ENCODE peak calls at places on chromosomes 4 and X, in five cellular contexts. One of them, this sample, is unnamed.

GRCh38 chr4:69032847-69033638 is 63.2 kb upstream of the UGT2B7 start:
- DNase-seq in lower leg skin: no peak
- DNase-seq in PC-9: no peak
- DNase-seq in glutamatergic neuron: no peak
- DNase-seq in lung: no peak
- DNase-seq in this sample: no peak

GRCh38 chr4:139458543-139458942 is 4.6 kb downstream of the RAB33B start:
- DNase-seq in lower leg skin: no peak
- DNase-seq in PC-9: no peak
- DNase-seq in glutamatergic neuron: no peak
- DNase-seq in lung: no peak
- DNase-seq in this sample: no peak

GRCh38 chrX:1403228-1403627 is 11.3 kb upstream of the SLC25A6 start:
- DNase-seq in lower leg skin: no peak
- DNase-seq in PC-9: no peak
- DNase-seq in glutamatergic neuron: peak; percentile 5
- DNase-seq in lung: no peak
- DNase-seq in this sample: no peak

GRCh38 chrX:16771483-16772398 is 14.5 kb upstream of the TXLNG start:
- DNase-seq in lower leg skin: no peak
- DNase-seq in PC-9: peak; percentile 39
- DNase-seq in glutamatergic neuron: no peak
- DNase-seq in lung: no peak
- DNase-seq in this sample: no peak

GRCh38 chr4:126306152-126306869 is 991.6 kb downstream of the FAT4 start:
- DNase-seq in lower leg skin: peak; percentile 53
- DNase-seq in PC-9: no peak
- DNase-seq in glutamatergic neuron: no peak
- DNase-seq in lung: no peak
- DNase-seq in this sample: no peak

GRCh38 chrX:131802836-131803626 is 220.1 kb upstream of the STK26 start:
- DNase-seq in lower leg skin: no peak
- DNase-seq in PC-9: peak; percentile 21
- DNase-seq in glutamatergic neuron: no peak
- DNase-seq in lung: peak; percentile 78
- DNase-seq in this sample: peak; percentile 37

GRCh38 chrX:108139303-108139702 is 47.7 kb downstream of the ATG4A start:
- DNase-seq in lower leg skin: no peak
- DNase-seq in PC-9: no peak
- DNase-seq in glutamatergic neuron: no peak
- DNase-seq in lung: no peak
- DNase-seq in this sample: no peak

GRCh38 chr4:165715989-165716388 is 157.0 kb upstream of the TLL1 start:
- DNase-seq in lower leg skin: no peak
- DNase-seq in PC-9: no peak
- DNase-seq in glutamatergic neuron: no peak
- DNase-seq in lung: no peak
- DNase-seq in this sample: no peak

GRCh38 chr4:78661923-78662521 is 110.5 kb downstream of the ANXA3 start:
- DNase-seq in lower leg skin: peak; percentile 29
- DNase-seq in PC-9: no peak
- DNase-seq in glutamatergic neuron: no peak
- DNase-seq in lung: no peak
- DNase-seq in this sample: no peak

GRCh38 chr4:83964996-83965541 is 429.2 kb downstream of the GPAT3 start:
- DNase-seq in lower leg skin: no peak
- DNase-seq in PC-9: no peak
- DNase-seq in glutamatergic neuron: no peak
- DNase-seq in lung: no peak
- DNase-seq in this sample: no peak

GRCh38 chr4:76214269-76214628 is 625 bp upstream of the SCARB2 start:
- DNase-seq in lower leg skin: no peak
- DNase-seq in PC-9: peak; percentile 16
- DNase-seq in glutamatergic neuron: no peak
- DNase-seq in lung: peak; percentile 41
- DNase-seq in this sample: no peak

GRCh38 chrX:134672101-134672500 is 13.8 kb upstream of the PLAC1 start:
- DNase-seq in lower leg skin: no peak
- DNase-seq in PC-9: no peak
- DNase-seq in glutamatergic neuron: no peak
- DNase-seq in lung: no peak
- DNase-seq in this sample: no peak

GRCh38 chr4:172011196-172011595 is 198.0 kb downstream of the GALNTL6 start:
- DNase-seq in lower leg skin: no peak
- DNase-seq in PC-9: no peak
- DNase-seq in glutamatergic neuron: no peak
- DNase-seq in lung: no peak
- DNase-seq in this sample: no peak

GRCh38 chr4:55087016-55087929 is 38.1 kb downstream of the KDR start:
- DNase-seq in lower leg skin: no peak
- DNase-seq in PC-9: no peak
- DNase-seq in glutamatergic neuron: no peak
- DNase-seq in lung: no peak
- DNase-seq in this sample: no peak

GRCh38 chr4:15153662-15154061 is 151.4 kb downstream of the CPEB2 start:
- DNase-seq in lower leg skin: no peak
- DNase-seq in PC-9: no peak
- DNase-seq in glutamatergic neuron: no peak
- DNase-seq in lung: no peak
- DNase-seq in this sample: no peak

GRCh38 chr4:87006531-87007344 is 71.9 kb downstream of the AFF1 start:
- DNase-seq in lower leg skin: peak; percentile 88
- DNase-seq in PC-9: peak; percentile 87
- DNase-seq in glutamatergic neuron: peak; percentile 94
- DNase-seq in lung: peak; percentile 93
- DNase-seq in this sample: peak; percentile 84

GRCh38 chr4:112266823-112267222 is 18.9 kb downstream of the TIFA start:
- DNase-seq in lower leg skin: no peak
- DNase-seq in PC-9: no peak
- DNase-seq in glutamatergic neuron: no peak
- DNase-seq in lung: no peak
- DNase-seq in this sample: no peak
- TF ChIP-seq CTCF in lower leg skin: no peak
- TF ChIP-seq CTCF in PC-9: peak; percentile 70
- TF ChIP-seq CTCF in glutamatergic neuron: no peak
- TF ChIP-seq CTCF in lung: no peak
- TF ChIP-seq CTCF in this sample: peak; percentile 44

GRCh38 chrX:81280148-81280547 is 78.2 kb downstream of the SH3BGRL start:
- DNase-seq in lower leg skin: no peak
- DNase-seq in PC-9: no peak
- DNase-seq in glutamatergic neuron: no peak
- DNase-seq in lung: no peak
- DNase-seq in this sample: no peak
- TF ChIP-seq CTCF in lower leg skin: no peak
- TF ChIP-seq CTCF in PC-9: no peak
- TF ChIP-seq CTCF in glutamatergic neuron: no peak
- TF ChIP-seq CTCF in lung: no peak
- TF ChIP-seq CTCF in this sample: peak; percentile 8

GRCh38 chr4:112330921-112331320 is 33.8 kb downstream of the ALPK1 start:
- DNase-seq in lower leg skin: no peak
- DNase-seq in PC-9: no peak
- DNase-seq in glutamatergic neuron: no peak
- DNase-seq in lung: no peak
- DNase-seq in this sample: no peak

GRCh38 chr4:112332398-112332797 is 35.2 kb downstream of the ALPK1 start:
- DNase-seq in lower leg skin: no peak
- DNase-seq in PC-9: no peak
- DNase-seq in glutamatergic neuron: no peak
- DNase-seq in lung: no peak
- DNase-seq in this sample: no peak

GRCh38 chr4:112329672-112330372 is 32.7 kb downstream of the ALPK1 start:
- DNase-seq in lower leg skin: no peak
- DNase-seq in PC-9: no peak
- DNase-seq in glutamatergic neuron: no peak
- DNase-seq in lung: no peak
- DNase-seq in this sample: no peak

GRCh38 chr4:112325522-112325921 is 28.4 kb downstream of the ALPK1 start:
- DNase-seq in lower leg skin: no peak
- DNase-seq in PC-9: no peak
- DNase-seq in glutamatergic neuron: no peak
- DNase-seq in lung: no peak
- DNase-seq in this sample: no peak

GRCh38 chr4:112327950-112328349 is 30.8 kb downstream of the ALPK1 start:
- DNase-seq in lower leg skin: no peak
- DNase-seq in PC-9: no peak
- DNase-seq in glutamatergic neuron: no peak
- DNase-seq in lung: no peak
- DNase-seq in this sample: peak; percentile 27
- TF ChIP-seq CTCF in lower leg skin: no peak
- TF ChIP-seq CTCF in PC-9: peak; percentile 71
- TF ChIP-seq CTCF in glutamatergic neuron: peak; percentile 56
- TF ChIP-seq CTCF in lung: no peak
- TF ChIP-seq CTCF in this sample: peak; percentile 52

DNA sequence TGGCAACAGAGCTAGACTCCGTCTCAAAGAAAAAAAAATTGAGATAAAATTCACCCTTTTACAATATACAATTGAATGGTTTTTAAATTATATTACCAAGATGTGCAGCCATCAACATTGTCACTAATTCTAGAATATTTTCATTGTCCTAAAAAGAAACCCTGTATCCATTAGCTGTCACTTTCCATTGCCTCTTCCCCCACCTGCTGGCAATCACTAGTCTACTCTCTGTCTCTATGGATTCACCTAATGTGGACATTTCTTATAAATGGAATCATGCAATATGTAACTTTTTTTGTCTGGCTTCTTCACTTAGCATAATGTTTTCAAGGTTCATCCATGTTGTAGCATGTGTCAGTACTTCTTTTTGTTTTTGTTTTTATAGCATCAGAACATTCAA is 20.8 kb downstream of the ABHD18 start:
- DNase-seq in lower leg skin: no peak
- DNase-seq in PC-9: no peak
- DNase-seq in glutamatergic neuron: no peak
- DNase-seq in lung: no peak
- DNase-seq in this sample: no peak
- TF ChIP-seq CTCF in lower leg skin: no peak
- TF ChIP-seq CTCF in PC-9: no peak
- TF ChIP-seq CTCF in glutamatergic neuron: no peak
- TF ChIP-seq CTCF in lung: no peak
- TF ChIP-seq CTCF in this sample: no peak

DNA sequence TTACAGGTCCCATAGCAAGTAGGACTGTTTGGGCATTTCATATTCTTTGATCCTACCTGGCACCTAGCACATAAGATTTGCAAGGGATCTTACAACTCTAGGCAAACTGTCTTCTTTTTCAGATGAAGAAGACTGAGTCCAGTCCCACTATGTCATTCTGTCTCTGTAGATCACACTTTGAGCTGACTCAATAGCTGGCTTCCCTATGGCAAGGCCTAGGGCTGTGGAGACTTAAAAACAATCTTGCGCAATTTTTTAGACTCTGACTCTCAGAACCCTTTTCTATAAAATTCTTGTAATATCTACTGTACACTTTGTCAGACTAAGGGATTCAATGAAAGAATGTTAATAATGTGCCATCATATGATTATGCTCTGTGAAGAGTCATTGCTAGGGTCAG is 26.7 kb downstream of the OTC start:
- DNase-seq in lower leg skin: no peak
- DNase-seq in PC-9: no peak
- DNase-seq in glutamatergic neuron: no peak
- DNase-seq in lung: no peak
- DNase-seq in this sample: no peak
- TF ChIP-seq CTCF in lower leg skin: no peak
- TF ChIP-seq CTCF in PC-9: no peak
- TF ChIP-seq CTCF in glutamatergic neuron: no peak
- TF ChIP-seq CTCF in lung: no peak
- TF ChIP-seq CTCF in this sample: no peak

GRCh38 chrX:115894087-115894486 is 276.5 kb upstream of the AGTR2 start:
- DNase-seq in lower leg skin: no peak
- DNase-seq in PC-9: peak; percentile 45
- DNase-seq in glutamatergic neuron: no peak
- DNase-seq in lung: peak; percentile 38
- DNase-seq in this sample: no peak
- TF ChIP-seq CTCF in lower leg skin: no peak
- TF ChIP-seq CTCF in PC-9: peak; percentile 68
- TF ChIP-seq CTCF in glutamatergic neuron: no peak
- TF ChIP-seq CTCF in lung: peak; percentile 2
- TF ChIP-seq CTCF in this sample: peak; percentile 37